ENCODE peak calls at places on chromosome 5, in seven cellular contexts. R is PC-3, A is T47D, U is aorta, Y is A172, K is NCI-H1417 treated with DMSO at 0.1 percent for 48 hours, F is H9. S is an unnamed sample.

GRCh38 chr5:92758552-92758951 is 822.5 kb downstream of the NR2F1-AS1 start:
- DNase-seq in R (peak; percentile 81), U (no peak), K (no peak), F (no peak), A (no peak), Y (peak; percentile 16), S (no peak)

GRCh38 chr5:32436553-32437262 is 7.8 kb downstream of the ZFR start:
- DNase-seq in R (peak; percentile 29), F (no peak), Y (no peak), A (no peak), U (no peak), K (no peak), S (no peak)

GRCh38 chr5:156918311-156918845 is 44.6 kb downstream of the TIMD4 start:
- DNase-seq in A (no peak), F (no peak), R (no peak), U (no peak), K (no peak), Y (no peak), S (no peak)

GRCh38 chr5:176836811-176837706 is 26.7 kb downstream of the UNC5A start:
- DNase-seq in Y (no peak), A (no peak), R (no peak), K (no peak), F (no peak), U (no peak), S (no peak)

GRCh38 chr5:33321026-33321425 is 119.7 kb upstream of the TARS1 start:
- DNase-seq in F (no peak), R (peak; percentile 88), A (peak; percentile 7), U (no peak), Y (peak; percentile 89), K (no peak), S (no peak)

GRCh38 chr5:59164041-59164830 is 581.4 kb downstream of the RAB3C start:
- DNase-seq in F (no peak), K (no peak), A (no peak), Y (no peak), R (no peak), U (no peak), S (no peak)

GRCh38 chr5:86030753-86031152 is 587.0 kb upstream of the COX7C start:
- DNase-seq in F (no peak), R (peak; percentile 18), K (no peak), Y (no peak), U (no peak), A (peak; percentile 16), S (no peak)

GRCh38 chr5:115435776-115436712 is 108.5 kb downstream of the FEM1C start:
- DNase-seq in F (no peak), A (no peak), K (no peak), Y (no peak), U (no peak), R (peak; percentile 75), S (no peak)

GRCh38 chr5:69213513-69214215 is 21.0 kb upstream of the CDK7 start:
- DNase-seq in A (no peak), Y (peak; percentile 67), K (no peak), U (no peak), F (no peak), R (peak; percentile 56), S (no peak)

GRCh38 chr5:88879724-88880123 is 3.3 kb downstream of the MEF2C start:
- DNase-seq in Y (no peak), F (no peak), R (peak; percentile 43), K (no peak), A (no peak), U (no peak), S (no peak)

GRCh38 chr5:42719034-42719433 is 37.6 kb upstream of the CCDC152 start:
- DNase-seq in R (no peak), F (no peak), K (no peak), U (no peak), Y (no peak), A (no peak), S (peak; percentile 51)

GRCh38 chr5:44665101-44665701 is 143.5 kb upstream of the MRPS30 start:
- DNase-seq in K (no peak), U (no peak), A (no peak), Y (no peak), R (peak; percentile 63), F (no peak), S (no peak)

GRCh38 chr5:94469889-94470288 is 148.5 kb downstream of the KIAA0825 start:
- DNase-seq in A (no peak), F (no peak), Y (no peak), U (no peak), R (no peak), K (no peak), S (no peak)

GRCh38 chr5:74647096-74647495 is 6.6 kb upstream of the ENC1 start:
- DNase-seq in R (no peak), F (no peak), K (no peak), Y (no peak), U (no peak), A (peak; percentile 35), S (no peak)

GRCh38 chr5:172647341-172648007 is 6.4 kb downstream of the NEURL1B start:
- DNase-seq in A (no peak), Y (no peak), R (no peak), K (no peak), F (no peak), U (peak; percentile 60), S (no peak)

GRCh38 chr5:138438724-138439536 is at the start of gene REEP2:
- DNase-seq in U (no peak), K (no peak), R (peak; percentile 38), F (peak; percentile 78), A (peak; percentile 26), Y (peak; percentile 31), S (no peak)

GRCh38 chr5:132334812-132335211 is 34.7 kb upstream of the SLC22A5 start:
- DNase-seq in K (no peak), R (peak; percentile 69), A (no peak), U (no peak), F (no peak), Y (peak; percentile 22), S (no peak)

GRCh38 chr5:78008356-78008967 is 232.3 kb upstream of the TBCA start:
- DNase-seq in A (peak; percentile 66), K (no peak), R (peak; percentile 56), Y (peak; percentile 60), F (no peak), U (no peak), S (no peak)

GRCh38 chr5:154273028-154273617 is 82.6 kb downstream of the GALNT10 start:
- DNase-seq in U (no peak), R (no peak), A (peak; percentile 64), K (no peak), F (no peak), Y (peak; percentile 31), S (peak; percentile 39)

GRCh38 chr5:137091473-137091872 is 407.7 kb downstream of the SPOCK1 start:
- DNase-seq in R (peak; percentile 15), F (peak; percentile 61), A (peak; percentile 16), U (no peak), K (no peak), Y (no peak), S (no peak)

GRCh38 chr5:138829341-138829740 is 45.8 kb downstream of the LRRTM2 start:
- DNase-seq in Y (no peak), F (no peak), K (no peak), U (no peak), A (no peak), R (no peak), S (no peak)

S was measured in NK-92 treated with Interleukin-12 subunit alpha and Interleukin-12 subunit beta, amount 100 ng/mL, for 24 hours.